ENCODE peak calls at places on chromosomes 5 and 9, in eight cellular contexts. One of them, this sample, is unnamed.

GRCh38 chr5:87746341-87746740 is 333.6 kb upstream of the CCNH start:
- DNase-seq in Panc1: no peak
- DNase-seq in suprapubic skin: no peak
- DNase-seq in GM23338: no peak
- DNase-seq in HepG2: no peak
- DNase-seq in SK-N-SH: no peak
- DNase-seq in H1: no peak
- DNase-seq in stomach: no peak
- DNase-seq in this sample: no peak

GRCh38 chr5:8516356-8516755 is 647.4 kb downstream of the MTRR start:
- DNase-seq in suprapubic skin: no peak
- DNase-seq in SK-N-SH: no peak
- DNase-seq in Panc1: no peak
- DNase-seq in stomach: no peak
- DNase-seq in HepG2: no peak
- DNase-seq in H1: no peak
- DNase-seq in GM23338: no peak
- DNase-seq in this sample: no peak

GRCh38 chr5:93723005-93723404 is 18.4 kb downstream of the POU5F2 start:
- DNase-seq in HepG2: no peak
- DNase-seq in H1: no peak
- DNase-seq in GM23338: no peak
- DNase-seq in Panc1: no peak
- DNase-seq in SK-N-SH: no peak
- DNase-seq in stomach: no peak
- DNase-seq in suprapubic skin: no peak
- DNase-seq in this sample: no peak

GRCh38 chr5:128216860-128217531 is 133.4 kb downstream of the SLC12A2 start:
- DNase-seq in HepG2: no peak
- DNase-seq in GM23338: no peak
- DNase-seq in suprapubic skin: no peak
- DNase-seq in H1: no peak
- DNase-seq in stomach: no peak
- DNase-seq in SK-N-SH: no peak
- DNase-seq in Panc1: no peak
- DNase-seq in this sample: no peak

GRCh38 chr9:121862371-121862970 is 211.0 kb downstream of the DAB2IP start:
- DNase-seq in GM23338: no peak
- DNase-seq in Panc1: no peak
- DNase-seq in suprapubic skin: no peak
- DNase-seq in SK-N-SH: no peak
- DNase-seq in HepG2: no peak
- DNase-seq in stomach: no peak
- DNase-seq in H1: peak; percentile 35
- DNase-seq in this sample: no peak

GRCh38 chr5:170632266-170632984 is 128.6 kb downstream of the KCNIP1 start:
- DNase-seq in stomach: no peak
- DNase-seq in suprapubic skin: no peak
- DNase-seq in SK-N-SH: no peak
- DNase-seq in Panc1: no peak
- DNase-seq in GM23338: peak; percentile 76
- DNase-seq in HepG2: no peak
- DNase-seq in H1: no peak
- DNase-seq in this sample: no peak

GRCh38 chr9:121055642-121056143 is 5.6 kb upstream of the C5 start:
- DNase-seq in HepG2: peak; percentile 83
- DNase-seq in H1: peak; percentile 68
- DNase-seq in GM23338: peak; percentile 87
- DNase-seq in SK-N-SH: no peak
- DNase-seq in stomach: no peak
- DNase-seq in Panc1: no peak
- DNase-seq in suprapubic skin: no peak
- DNase-seq in this sample: no peak

GRCh38 chr9:91001146-91001611 is 199.6 kb downstream of the SYK start:
- DNase-seq in H1: no peak
- DNase-seq in suprapubic skin: no peak
- DNase-seq in HepG2: no peak
- DNase-seq in GM23338: no peak
- DNase-seq in stomach: peak; percentile 39
- DNase-seq in SK-N-SH: peak; percentile 32
- DNase-seq in Panc1: no peak
- DNase-seq in this sample: peak; percentile 47

GRCh38 chr9:92140754-92141143 is 25.5 kb upstream of the SPTLC1 start:
- DNase-seq in HepG2: no peak
- DNase-seq in stomach: no peak
- DNase-seq in H1: peak; percentile 67
- DNase-seq in SK-N-SH: peak; percentile 44
- DNase-seq in GM23338: no peak
- DNase-seq in suprapubic skin: no peak
- DNase-seq in Panc1: no peak
- DNase-seq in this sample: no peak

GRCh38 chr5:142674438-142675210 is 11.3 kb downstream of the FGF1 start:
- DNase-seq in suprapubic skin: no peak
- DNase-seq in Panc1: no peak
- DNase-seq in HepG2: no peak
- DNase-seq in H1: no peak
- DNase-seq in stomach: no peak
- DNase-seq in GM23338: no peak
- DNase-seq in SK-N-SH: no peak
- DNase-seq in this sample: no peak

GRCh38 chr9:79592736-79593493 is 21.1 kb downstream of the TLE4 start:
- DNase-seq in stomach: no peak
- DNase-seq in suprapubic skin: no peak
- DNase-seq in SK-N-SH: no peak
- DNase-seq in H1: no peak
- DNase-seq in GM23338: no peak
- DNase-seq in HepG2: no peak
- DNase-seq in Panc1: no peak
- DNase-seq in this sample: no peak

GRCh38 chr9:131523086-131523388 is 8.0 kb downstream of the UCK1 start:
- DNase-seq in Panc1: no peak
- DNase-seq in suprapubic skin: no peak
- DNase-seq in H1: no peak
- DNase-seq in stomach: no peak
- DNase-seq in HepG2: no peak
- DNase-seq in SK-N-SH: no peak
- DNase-seq in GM23338: no peak
- DNase-seq in this sample: no peak

GRCh38 chr9:78115073-78115472 is 83.5 kb upstream of the GNAQ start:
- DNase-seq in GM23338: peak; percentile 80
- DNase-seq in SK-N-SH: peak; percentile 12
- DNase-seq in Panc1: no peak
- DNase-seq in H1: no peak
- DNase-seq in suprapubic skin: no peak
- DNase-seq in stomach: no peak
- DNase-seq in HepG2: peak; percentile 23
- DNase-seq in this sample: no peak

GRCh38 chr5:95939465-95939864 is 22.2 kb downstream of the ELL2 start:
- DNase-seq in Panc1: no peak
- DNase-seq in stomach: no peak
- DNase-seq in SK-N-SH: no peak
- DNase-seq in suprapubic skin: no peak
- DNase-seq in GM23338: no peak
- DNase-seq in H1: no peak
- DNase-seq in HepG2: no peak
- DNase-seq in this sample: no peak

DNA sequence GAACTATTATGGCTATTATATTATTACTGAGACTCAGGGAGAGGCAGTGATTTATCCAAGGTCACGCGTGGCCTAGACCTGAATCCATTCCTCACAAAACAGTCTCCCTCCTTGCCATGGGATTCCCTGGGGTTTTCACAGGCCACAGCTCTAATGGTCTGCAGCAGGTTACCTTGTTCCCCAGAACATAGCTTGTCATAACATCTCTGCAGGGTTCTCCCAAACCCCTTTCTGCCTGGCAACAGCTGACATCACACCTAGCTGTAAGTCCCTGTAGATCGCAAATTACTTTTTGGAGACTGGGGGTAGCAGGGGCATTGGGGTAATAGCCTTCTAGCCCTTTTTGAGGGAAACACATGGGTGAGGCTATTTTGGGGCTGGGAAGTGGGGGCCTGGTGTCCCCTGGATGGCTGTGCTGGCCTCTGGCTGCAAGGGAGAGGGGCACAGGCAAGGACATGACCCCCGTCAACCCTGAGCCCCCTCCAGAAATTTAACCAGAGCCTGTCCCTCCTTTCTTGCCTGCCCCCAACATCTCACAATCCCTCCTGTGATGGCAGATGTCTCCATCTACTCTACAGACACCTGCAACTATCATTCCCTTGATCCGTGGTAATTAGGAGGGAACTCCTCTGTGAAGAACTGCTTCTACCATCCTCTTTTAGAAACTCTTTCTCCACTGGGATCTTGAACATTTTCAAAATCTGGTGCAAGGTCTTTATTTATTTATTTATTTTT is 1.3 kb downstream of the CD74 start:
- DNase-seq in SK-N-SH: no peak
- DNase-seq in HepG2: no peak
- DNase-seq in suprapubic skin: no peak
- DNase-seq in H1: peak; percentile 61
- DNase-seq in Panc1: no peak
- DNase-seq in stomach: peak; percentile 77
- DNase-seq in GM23338: peak; percentile 70
- DNase-seq in this sample: no peak
- TF ChIP-seq POLR2AphosphoS5 in SK-N-SH: no peak
- TF ChIP-seq POLR2AphosphoS5 in HepG2: no peak
- TF ChIP-seq POLR2AphosphoS5 in suprapubic skin: no peak
- TF ChIP-seq POLR2AphosphoS5 in H1: no peak
- TF ChIP-seq POLR2AphosphoS5 in Panc1: no peak
- TF ChIP-seq POLR2AphosphoS5 in stomach: no peak
- TF ChIP-seq POLR2AphosphoS5 in GM23338: no peak
- TF ChIP-seq POLR2AphosphoS5 in this sample: no peak

GRCh38 chr5:151052834-151053233 is 28.0 kb downstream of the TNIP1 start:
- DNase-seq in GM23338: no peak
- DNase-seq in suprapubic skin: no peak
- DNase-seq in stomach: no peak
- DNase-seq in HepG2: no peak
- DNase-seq in H1: no peak
- DNase-seq in Panc1: no peak
- DNase-seq in SK-N-SH: no peak
- DNase-seq in this sample: no peak

GRCh38 chr5:151053796-151054490 is 26.9 kb downstream of the TNIP1 start:
- DNase-seq in HepG2: no peak
- DNase-seq in SK-N-SH: no peak
- DNase-seq in stomach: no peak
- DNase-seq in H1: no peak
- DNase-seq in suprapubic skin: no peak
- DNase-seq in Panc1: no peak
- DNase-seq in GM23338: no peak
- DNase-seq in this sample: no peak

GRCh38 chr5:151051066-151051930 is 29.5 kb downstream of the TNIP1 start:
- DNase-seq in suprapubic skin: no peak
- DNase-seq in stomach: peak; percentile 87
- DNase-seq in H1: peak; percentile 88
- DNase-seq in Panc1: no peak
- DNase-seq in HepG2: peak; percentile 68
- DNase-seq in GM23338: peak; percentile 94
- DNase-seq in SK-N-SH: peak; percentile 86
- DNase-seq in this sample: peak; percentile 68

GRCh38 chr5:151054713-151055112 is 26.1 kb downstream of the TNIP1 start:
- DNase-seq in stomach: no peak
- DNase-seq in suprapubic skin: no peak
- DNase-seq in Panc1: no peak
- DNase-seq in GM23338: no peak
- DNase-seq in HepG2: no peak
- DNase-seq in H1: no peak
- DNase-seq in SK-N-SH: no peak
- DNase-seq in this sample: peak; percentile 62

DNA sequence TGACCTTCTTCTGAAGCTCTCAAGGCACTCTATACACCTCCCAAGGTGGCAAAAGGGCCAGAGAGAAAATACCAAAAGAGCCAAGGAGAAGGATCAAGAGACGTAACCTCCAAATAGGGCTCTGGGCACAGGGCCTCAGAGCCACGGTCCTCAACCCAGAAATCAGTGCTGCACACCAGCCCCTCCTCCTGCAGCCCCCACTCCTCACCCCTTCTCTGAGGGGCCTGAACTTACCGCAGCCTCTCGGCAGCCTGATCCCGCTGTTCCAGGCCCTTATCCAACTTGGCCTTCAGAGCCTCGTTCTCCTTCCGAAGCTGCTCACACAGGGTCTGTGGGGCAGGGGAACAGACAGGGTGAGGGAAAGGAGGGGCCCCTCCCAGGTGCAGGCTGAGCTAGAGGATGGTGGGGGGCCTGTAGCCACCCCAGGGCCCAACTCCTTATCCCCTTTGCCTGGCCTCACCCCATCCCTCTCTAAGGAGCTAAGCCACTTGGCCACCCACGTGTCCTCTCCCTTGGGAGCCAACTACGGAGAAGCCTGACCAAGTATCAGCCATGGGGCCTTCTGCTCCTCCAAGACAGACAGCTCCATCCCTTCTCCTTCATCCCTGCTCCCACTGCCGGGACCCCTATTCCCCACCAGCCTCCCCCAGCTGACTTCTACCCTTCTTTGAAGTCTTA is 28.8 kb downstream of the TNIP1 start:
- DNase-seq in stomach: no peak
- DNase-seq in SK-N-SH: no peak
- DNase-seq in suprapubic skin: no peak
- DNase-seq in HepG2: no peak
- DNase-seq in Panc1: no peak
- DNase-seq in H1: no peak
- DNase-seq in GM23338: no peak
- DNase-seq in this sample: no peak
- TF ChIP-seq POLR2AphosphoS5 in stomach: no peak
- TF ChIP-seq POLR2AphosphoS5 in SK-N-SH: no peak
- TF ChIP-seq POLR2AphosphoS5 in suprapubic skin: no peak
- TF ChIP-seq POLR2AphosphoS5 in HepG2: no peak
- TF ChIP-seq POLR2AphosphoS5 in Panc1: no peak
- TF ChIP-seq POLR2AphosphoS5 in H1: no peak
- TF ChIP-seq POLR2AphosphoS5 in GM23338: no peak
- TF ChIP-seq POLR2AphosphoS5 in this sample: no peak

GRCh38 chr5:179610109-179610902 is 13.2 kb downstream of the HNRNPH1 start:
- DNase-seq in Panc1: no peak
- DNase-seq in suprapubic skin: peak; percentile 74
- DNase-seq in HepG2: no peak
- DNase-seq in stomach: no peak
- DNase-seq in SK-N-SH: no peak
- DNase-seq in GM23338: no peak
- DNase-seq in H1: no peak
- DNase-seq in this sample: no peak
- TF ChIP-seq POLR2AphosphoS5 in Panc1: peak; percentile 5
- TF ChIP-seq POLR2AphosphoS5 in suprapubic skin: no peak
- TF ChIP-seq POLR2AphosphoS5 in HepG2: no peak
- TF ChIP-seq POLR2AphosphoS5 in stomach: no peak
- TF ChIP-seq POLR2AphosphoS5 in SK-N-SH: peak; percentile 36
- TF ChIP-seq POLR2AphosphoS5 in GM23338: peak; percentile 25
- TF ChIP-seq POLR2AphosphoS5 in H1: peak; percentile 83
- TF ChIP-seq POLR2AphosphoS5 in this sample: no peak

DNA sequence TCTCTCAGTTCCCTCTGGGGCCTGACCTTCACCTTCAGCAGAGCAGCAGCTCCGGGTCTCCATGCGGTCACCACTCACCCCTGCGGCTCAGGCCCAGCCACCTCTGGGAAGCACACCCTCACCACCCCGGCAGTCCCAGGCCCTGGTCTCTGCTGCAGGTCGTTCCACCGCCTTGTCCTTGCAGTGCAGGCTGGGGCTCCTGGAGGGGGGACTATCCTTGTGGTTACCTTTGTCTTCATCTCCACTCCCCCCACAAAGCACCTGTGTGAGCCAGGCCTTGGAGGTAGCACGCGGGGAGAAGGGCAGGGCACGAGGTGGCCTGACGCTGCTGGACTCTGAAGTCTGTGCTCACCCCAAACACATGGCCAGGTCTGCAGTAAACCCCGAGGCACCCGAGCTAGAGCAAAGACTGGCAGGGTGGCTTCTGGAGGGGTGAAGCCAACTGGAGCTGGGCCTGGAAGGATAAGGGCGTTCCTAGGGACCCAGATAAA is 33.2 kb upstream of the RXRA start:
- DNase-seq in SK-N-SH: no peak
- DNase-seq in H1: no peak
- DNase-seq in Panc1: no peak
- DNase-seq in suprapubic skin: no peak
- DNase-seq in stomach: no peak
- DNase-seq in HepG2: no peak
- DNase-seq in GM23338: no peak
- DNase-seq in this sample: no peak
- TF ChIP-seq POLR2AphosphoS5 in SK-N-SH: no peak
- TF ChIP-seq POLR2AphosphoS5 in H1: no peak
- TF ChIP-seq POLR2AphosphoS5 in Panc1: no peak
- TF ChIP-seq POLR2AphosphoS5 in suprapubic skin: no peak
- TF ChIP-seq POLR2AphosphoS5 in stomach: no peak
- TF ChIP-seq POLR2AphosphoS5 in HepG2: no peak
- TF ChIP-seq POLR2AphosphoS5 in GM23338: no peak
- TF ChIP-seq POLR2AphosphoS5 in this sample: no peak